ENCODE peak calls at places on chromosomes 2 and 18, in nine cellular contexts. H, K, N, U, Z, W, P, S and I are unnamed samples.

GRCh38 chr2:9830685-9831410 is 12.4 kb upstream of the TAF1B start:
- DNase-seq in Z (no peak), P (no peak), N (no peak), S (no peak), K (no peak), W (no peak), U (no peak), H (no peak), I (no peak)

GRCh38 chr18:63160172-63160995 is 159.2 kb downstream of the BCL2 start:
- DNase-seq in U (no peak), S (no peak), W (peak), P (no peak), H (no peak), Z (no peak), K (no peak), N (no peak), I (no peak)

GRCh38 chr18:22503803-22504202 is 86.1 kb upstream of the CTAGE1 start:
- DNase-seq in P (no peak), W (peak), K (no peak), U (no peak), H (no peak), Z (no peak), S (no peak), N (no peak), I (no peak)

GRCh38 chr2:17851731-17852585 is 26.5 kb upstream of the KCNS3 start:
- DNase-seq in K (peak), P (no peak), H (peak), Z (peak), S (peak), W (peak), U (no peak), N (peak), I (peak)

GRCh38 chr18:35045121-35045520 is 3.9 kb downstream of the MAPRE2 start:
- DNase-seq in P (no peak), K (no peak), Z (no peak), U (no peak), H (no peak), W (no peak), N (no peak), S (peak), I (no peak)

GRCh38 chr18:79402209-79402576 is 6.5 kb downstream of the NFATC1 start:
- DNase-seq in H (no peak), N (no peak), P (no peak), K (peak), S (no peak), W (no peak), Z (no peak), U (no peak), I (no peak)

GRCh38 chr2:120959426-120959825 is 223.8 kb downstream of the GLI2 start:
- DNase-seq in W (no peak), K (no peak), U (no peak), Z (no peak), H (no peak), N (no peak), P (no peak), S (no peak), I (no peak)

GRCh38 chr18:48819781-48820482 is 130.8 kb downstream of the SMAD7 start:
- DNase-seq in S (no peak), H (no peak), W (no peak), Z (no peak), N (no peak), U (no peak), P (no peak), K (peak), I (no peak)

GRCh38 chr2:217653240-217653639 is 349.6 kb downstream of the TNS1 start:
- DNase-seq in N (no peak), K (peak), Z (no peak), P (no peak), H (peak), S (no peak), W (peak), U (no peak), I (no peak)

GRCh38 chr2:200777275-200777674 is 34.4 kb upstream of the BZW1 start:
- DNase-seq in W (no peak), S (no peak), H (no peak), U (no peak), P (no peak), K (no peak), N (no peak), Z (no peak), I (no peak)

GRCh38 chr2:62426005-62426912 is 79.7 kb downstream of the TMEM17 start:
- DNase-seq in N (no peak), H (no peak), U (no peak), P (no peak), K (no peak), S (no peak), Z (no peak), W (no peak), I (no peak)

GRCh38 chr2:168515502-168515901 is 59.4 kb downstream of the CERS6 start:
- DNase-seq in N (no peak), W (peak), U (no peak), Z (no peak), P (no peak), S (no peak), K (no peak), H (no peak), I (no peak)

GRCh38 chr2:180015951-180016709 is 9.0 kb upstream of the CWC22 start:
- DNase-seq in Z (no peak), P (no peak), U (no peak), W (peak), H (no peak), N (no peak), S (no peak), K (no peak), I (no peak)

GRCh38 chr2:99980200-99980599 is 162.2 kb downstream of the AFF3 start:
- DNase-seq in K (no peak), W (no peak), P (no peak), Z (no peak), S (no peak), N (no peak), U (no peak), H (no peak), I (no peak)

GRCh38 chr2:185921048-185921756 is 182.6 kb downstream of the FSIP2 start:
- DNase-seq in K (no peak), H (no peak), P (no peak), W (no peak), S (no peak), U (no peak), Z (no peak), N (no peak), I (no peak)

GRCh38 chr2:237682151-237682550 is 54.8 kb downstream of the LRRFIP1 start:
- DNase-seq in W (no peak), Z (no peak), U (no peak), P (no peak), K (no peak), N (no peak), S (no peak), H (no peak), I (no peak)

GRCh38 chr2:3285901-3286645 is 91.5 kb downstream of the EIPR1 start:
- DNase-seq in U (no peak), W (no peak), N (no peak), H (no peak), K (no peak), S (peak), Z (no peak), P (no peak), I (no peak)

GRCh38 chr2:143841935-143842334 is 678.0 kb downstream of the ZEB2 start:
- DNase-seq in N (no peak), P (no peak), Z (no peak), U (no peak), W (peak), K (no peak), H (no peak), S (peak), I (peak)

GRCh38 chr2:8643238-8643995 is 38.4 kb upstream of the ID2 start:
- DNase-seq in K (no peak), N (no peak), P (no peak), U (no peak), W (no peak), Z (no peak), S (no peak), H (no peak), I (no peak)

GRCh38 chr18:62717059-62717849 is 1.9 kb downstream of the PHLPP1 start:
- DNase-seq in Z (peak), P (no peak), S (peak), H (no peak), W (peak), N (peak), U (peak), K (peak), I (peak)

GRCh38 chr2:181128199-181128598 is 147.8 kb downstream of the UBE2E3 start:
- DNase-seq in Z (no peak), P (no peak), U (no peak), K (no peak), N (no peak), W (no peak), S (no peak), H (no peak), I (no peak)

GRCh38 chr2:53913721-53914120 is 54.0 kb upstream of the GPR75 start:
- DNase-seq in S (no peak), K (no peak), N (no peak), Z (peak), W (peak), H (peak), P (no peak), U (no peak), I (peak)

GRCh38 chr2:128768066-128768465 is 449.4 kb upstream of the HS6ST1 start:
- DNase-seq in H (no peak), K (no peak), N (no peak), P (no peak), U (no peak), S (no peak), Z (no peak), W (no peak), I (no peak)

GRCh38 chr2:12005886-12006681 is 259.7 kb downstream of the LPIN1 start:
- DNase-seq in H (no peak), U (no peak), W (peak), N (peak), K (no peak), S (peak), P (peak), Z (peak), I (peak)

GRCh38 chr2:27095745-27096651 is 9.4 kb downstream of the KHK start:
- DNase-seq in P (no peak), K (peak), U (no peak), W (peak), S (peak), Z (no peak), N (peak), H (peak), I (peak)

GRCh38 chr2:151766421-151767153 is 32.3 kb upstream of the NEB start:
- DNase-seq in H (no peak), P (no peak), N (no peak), W (peak), K (no peak), Z (no peak), S (no peak), U (no peak), I (peak)

GRCh38 chr2:83106853-83107252 is 1352.2 kb downstream of the SUCLG1 start:
- DNase-seq in N (no peak), S (no peak), U (no peak), K (no peak), P (no peak), W (no peak), H (no peak), Z (no peak), I (no peak)

GRCh38 chr2:132438650-132439030 is 22.0 kb downstream of the GPR39 start:
- DNase-seq in Z (no peak), H (no peak), K (no peak), W (peak), S (no peak), N (no peak), P (no peak), U (no peak), I (no peak)

GRCh38 chr2:189171956-189172609 is 7.5 kb downstream of the COL5A2 start:
- DNase-seq in Z (no peak), K (no peak), S (no peak), N (no peak), H (no peak), U (no peak), W (peak), P (no peak), I (no peak)

GRCh38 chr2:151827564-151828142 is 568 bp downstream of the ARL5A start:
- DNase-seq in W (peak), S (peak), K (no peak), Z (no peak), P (peak), N (peak), U (no peak), H (no peak), I (peak)

GRCh38 chr18:59054892-59055291 is 84.8 kb upstream of the SEC11C start:
- DNase-seq in Z (no peak), H (no peak), S (no peak), P (no peak), N (no peak), U (no peak), W (peak), K (no peak), I (no peak)

GRCh38 chr2:23497063-23497462 is 112.1 kb downstream of the KLHL29 start:
- DNase-seq in S (no peak), N (no peak), K (peak), W (peak), H (no peak), U (no peak), P (no peak), Z (peak), I (no peak)

GRCh38 chr2:18425186-18425585 is 135.3 kb downstream of the RDH14 start:
- DNase-seq in Z (no peak), P (no peak), K (peak), U (no peak), N (no peak), W (peak), H (no peak), S (no peak), I (no peak)

GRCh38 chr2:166539340-166540162 is 45.5 kb upstream of the SCN7A start:
- DNase-seq in U (peak), H (peak), P (no peak), W (peak), S (peak), K (no peak), Z (peak), N (peak), I (peak)

GRCh38 chr2:222290691-222291484 is 7.9 kb downstream of the PAX3 start:
- DNase-seq in S (peak), U (no peak), H (no peak), K (no peak), W (no peak), Z (no peak), P (no peak), N (peak), I (no peak)

GRCh38 chr2:168814939-168815907 is 12.8 kb downstream of the NOSTRIN start:
- DNase-seq in P (no peak), K (no peak), U (no peak), H (no peak), N (no peak), W (peak), S (no peak), Z (no peak), I (no peak)

GRCh38 chr2:149348291-149348690 is 17.9 kb downstream of the LYPD6 start:
- DNase-seq in Z (no peak), U (no peak), H (no peak), N (no peak), P (no peak), S (no peak), K (no peak), W (no peak), I (no peak)